ENCODE peak calls at places on chromosomes 7 and 10, in five cellular contexts. One of them, this sample, is unnamed. For H3K36me3 and H3K9me3, the result is how much of the 10 kb centered on the place peaks cover.

GRCh38 chr7:95684037-95684436 is 87.7 kb upstream of the PDK4 start:
- DNase-seq in lung: no peak
- DNase-seq in K562: peak
- DNase-seq in NT2/D1: no peak
- DNase-seq in cardiac muscle cell: peak
- DNase-seq in this sample: no peak

GRCh38 chr10:26430641-26431163 is 7.4 kb upstream of the APBB1IP start:
- DNase-seq in cardiac muscle cell: no peak
- DNase-seq in lung: no peak
- DNase-seq in K562: no peak
- DNase-seq in NT2/D1: no peak
- DNase-seq in this sample: no peak

GRCh38 chr10:24467605-24468004 is 256.1 kb downstream of the ARHGAP21 start:
- DNase-seq in K562: no peak
- DNase-seq in lung: no peak
- DNase-seq in cardiac muscle cell: no peak
- DNase-seq in NT2/D1: no peak
- DNase-seq in this sample: no peak

GRCh38 chr7:47247132-47247531 is 334.8 kb downstream of the TNS3 start:
- DNase-seq in lung: no peak
- DNase-seq in NT2/D1: no peak
- DNase-seq in cardiac muscle cell: no peak
- DNase-seq in K562: no peak
- DNase-seq in this sample: no peak

GRCh38 chr7:98569606-98570337 is 47.3 kb upstream of the NPTX2 start:
- DNase-seq in lung: no peak
- DNase-seq in NT2/D1: no peak
- DNase-seq in K562: no peak
- DNase-seq in cardiac muscle cell: no peak
- DNase-seq in this sample: peak

GRCh38 chr10:125883198-125883597 is 2.1 kb upstream of the DHX32 start:
- DNase-seq in K562: no peak
- DNase-seq in cardiac muscle cell: no peak
- DNase-seq in lung: no peak
- DNase-seq in NT2/D1: no peak
- DNase-seq in this sample: no peak

GRCh38 chr10:4407783-4408182 is 418.2 kb upstream of the AKR1E2 start:
- DNase-seq in cardiac muscle cell: no peak
- DNase-seq in K562: no peak
- DNase-seq in lung: no peak
- DNase-seq in NT2/D1: no peak
- DNase-seq in this sample: no peak

GRCh38 chr10:130463876-130464360 is 327.7 kb downstream of the GLRX3 start:
- DNase-seq in lung: no peak
- DNase-seq in K562: no peak
- DNase-seq in cardiac muscle cell: no peak
- DNase-seq in NT2/D1: no peak
- DNase-seq in this sample: no peak

GRCh38 chr10:119859422-119860258 is 13.0 kb downstream of the MCMBP start:
- DNase-seq in lung: no peak
- DNase-seq in K562: no peak
- DNase-seq in cardiac muscle cell: peak
- DNase-seq in NT2/D1: no peak
- DNase-seq in this sample: no peak

GRCh38 chr10:119761106-119761505 is 35.3 kb downstream of the INPP5F start:
- DNase-seq in NT2/D1: no peak
- DNase-seq in K562: no peak
- DNase-seq in lung: no peak
- DNase-seq in cardiac muscle cell: no peak
- DNase-seq in this sample: no peak

GRCh38 chr7:102045681-102046372 is 228.4 kb downstream of the CUX1 start:
- DNase-seq in NT2/D1: no peak
- DNase-seq in K562: no peak
- DNase-seq in cardiac muscle cell: no peak
- DNase-seq in lung: no peak
- DNase-seq in this sample: no peak

GRCh38 chr7:1734331-1734730 is 64.3 kb downstream of the ELFN1 start:
- DNase-seq in NT2/D1: no peak
- DNase-seq in K562: no peak
- DNase-seq in cardiac muscle cell: no peak
- DNase-seq in lung: no peak
- DNase-seq in this sample: no peak

GRCh38 chr7:48048113-48048512 is 12.8 kb downstream of the C7orf57 start:
- DNase-seq in NT2/D1: no peak
- DNase-seq in K562: no peak
- DNase-seq in lung: no peak
- DNase-seq in cardiac muscle cell: no peak
- DNase-seq in this sample: no peak

GRCh38 chr7:47938574-47939165 is 9.6 kb downstream of the PKD1L1 start:
- DNase-seq in lung: no peak
- DNase-seq in cardiac muscle cell: no peak
- DNase-seq in K562: no peak
- DNase-seq in NT2/D1: no peak
- DNase-seq in this sample: no peak

GRCh38 chr10:88866454-88866853 is 13.6 kb upstream of the STAMBPL1 start:
- DNase-seq in NT2/D1: no peak
- DNase-seq in K562: no peak
- DNase-seq in cardiac muscle cell: no peak
- DNase-seq in lung: no peak
- DNase-seq in this sample: no peak

GRCh38 chr7:75971961-75972763 is 22.2 kb downstream of the TMEM120A start:
- DNase-seq in K562: no peak
- DNase-seq in lung: no peak
- DNase-seq in cardiac muscle cell: peak
- DNase-seq in NT2/D1: no peak
- DNase-seq in this sample: no peak

GRCh38 chr10:102004376-102004775 is 51.6 kb downstream of the ARMH3 start:
- DNase-seq in K562: no peak
- DNase-seq in NT2/D1: no peak
- DNase-seq in cardiac muscle cell: no peak
- DNase-seq in lung: no peak
- DNase-seq in this sample: no peak

GRCh38 chr7:65477326-65477725 is 103.7 kb downstream of the ZNF92 start:
- DNase-seq in lung: no peak
- DNase-seq in cardiac muscle cell: peak
- DNase-seq in K562: peak
- DNase-seq in NT2/D1: peak
- DNase-seq in this sample: peak

GRCh38 chr7:140605337-140605736 is 35.3 kb downstream of the DENND2A start:
- DNase-seq in lung: no peak
- DNase-seq in cardiac muscle cell: no peak
- DNase-seq in K562: no peak
- DNase-seq in NT2/D1: no peak
- DNase-seq in this sample: no peak

GRCh38 chr7:155850001-155850436 is 37.8 kb upstream of the SHH start:
- DNase-seq in K562: no peak
- DNase-seq in cardiac muscle cell: no peak
- DNase-seq in NT2/D1: no peak
- DNase-seq in lung: no peak
- DNase-seq in this sample: no peak

GRCh38 chr10:100360234-100360633 is 13.2 kb downstream of the SCD start:
- DNase-seq in lung: no peak
- DNase-seq in NT2/D1: no peak
- DNase-seq in K562: no peak
- DNase-seq in cardiac muscle cell: no peak
- DNase-seq in this sample: no peak

GRCh38 chr10:126253613-126254002 is 134.7 kb downstream of the ADAM12 start:
- DNase-seq in cardiac muscle cell: no peak
- DNase-seq in K562: no peak
- DNase-seq in lung: no peak
- DNase-seq in NT2/D1: no peak
- DNase-seq in this sample: no peak

GRCh38 chr7:102152672-102153585 is 133.7 kb upstream of the SH2B2 start:
- DNase-seq in cardiac muscle cell: peak
- DNase-seq in NT2/D1: peak
- DNase-seq in K562: no peak
- DNase-seq in lung: peak
- DNase-seq in this sample: peak

GRCh38 chr7:132793474-132793873 is 217.2 kb upstream of the PLXNA4 start:
- DNase-seq in lung: no peak
- DNase-seq in NT2/D1: no peak
- DNase-seq in cardiac muscle cell: no peak
- DNase-seq in K562: no peak
- DNase-seq in this sample: no peak

GRCh38 chr10:76403876-76404275 is 972.5 kb downstream of the LRMDA start:
- DNase-seq in NT2/D1: no peak
- DNase-seq in K562: no peak
- DNase-seq in lung: peak
- DNase-seq in cardiac muscle cell: no peak
- DNase-seq in this sample: no peak

DNA sequence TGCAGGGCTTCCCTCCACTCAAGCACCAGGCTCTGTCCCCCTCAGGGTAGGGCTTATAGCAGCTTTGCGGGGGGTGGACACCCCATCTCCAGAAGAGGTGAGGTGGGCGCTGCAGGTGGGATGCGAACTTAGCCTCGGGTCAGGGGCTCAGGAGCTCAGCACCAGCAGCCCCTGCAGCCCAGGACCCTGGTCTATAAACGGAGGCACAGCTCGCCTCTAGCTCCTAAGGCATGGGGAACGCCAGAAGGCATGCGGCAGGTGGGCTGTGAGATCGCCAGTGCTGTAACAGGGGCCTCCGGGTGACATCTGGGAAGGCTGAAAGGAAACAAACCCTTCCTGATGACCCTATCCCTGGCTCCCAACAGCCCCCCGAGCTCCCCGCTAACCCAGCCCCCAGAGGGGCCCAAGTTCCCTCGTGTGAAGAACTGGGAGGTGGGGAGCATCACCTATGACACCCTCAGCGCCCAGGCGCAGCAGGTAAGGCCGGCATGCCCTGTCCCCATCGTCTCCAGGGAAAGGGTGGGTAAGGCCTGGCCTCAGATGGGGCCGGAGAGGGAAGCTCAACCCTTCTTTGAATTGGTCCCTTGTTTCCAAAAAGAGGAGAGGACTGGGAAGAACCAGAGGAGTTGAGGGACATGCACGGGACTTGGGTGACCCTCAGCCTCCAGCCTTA is 4.2 kb downstream of the NOS3 start:
- DNase-seq in lung: no peak
- DNase-seq in NT2/D1: no peak
- DNase-seq in cardiac muscle cell: no peak
- DNase-seq in K562: no peak
- DNase-seq in this sample: no peak
- H3K4me3 ChIP-seq in lung: peak
- H3K4me3 ChIP-seq in NT2/D1: no peak
- H3K4me3 ChIP-seq in cardiac muscle cell: no peak
- H3K4me3 ChIP-seq in K562: no peak
- H3K4me3 ChIP-seq in this sample: no peak

GRCh38 chr10:1102392-1102791 is 46.2 kb downstream of the WDR37 start:
- DNase-seq in K562: no peak
- DNase-seq in cardiac muscle cell: no peak
- DNase-seq in lung: no peak
- DNase-seq in NT2/D1: no peak
- DNase-seq in this sample: no peak

GRCh38 chr10:1101946-1102345 is 45.8 kb downstream of the WDR37 start:
- DNase-seq in lung: no peak
- DNase-seq in NT2/D1: no peak
- DNase-seq in cardiac muscle cell: no peak
- DNase-seq in K562: no peak
- DNase-seq in this sample: no peak

GRCh38 chr10:1100691-1101368 is 44.6 kb downstream of the WDR37 start:
- DNase-seq in cardiac muscle cell: no peak
- DNase-seq in K562: no peak
- DNase-seq in NT2/D1: no peak
- DNase-seq in lung: no peak
- DNase-seq in this sample: no peak

GRCh38 chr10:1102836-1103235 is 46.7 kb downstream of the WDR37 start:
- DNase-seq in lung: no peak
- DNase-seq in K562: no peak
- DNase-seq in cardiac muscle cell: no peak
- DNase-seq in NT2/D1: no peak
- DNase-seq in this sample: no peak

GRCh38 chr10:1100143-1100542 is 44.0 kb downstream of the WDR37 start:
- DNase-seq in K562: no peak
- DNase-seq in cardiac muscle cell: no peak
- DNase-seq in lung: no peak
- DNase-seq in NT2/D1: no peak
- DNase-seq in this sample: no peak
- H3K36me3 ChIP-seq in K562: half or more
- H3K36me3 ChIP-seq in cardiac muscle cell: under half
- H3K36me3 ChIP-seq in lung: half or more
- H3K36me3 ChIP-seq in NT2/D1: half or more
- H3K36me3 ChIP-seq in this sample: under half

GRCh38 chr7:41114166-41114565 is 588.7 kb downstream of the INHBA start:
- DNase-seq in cardiac muscle cell: no peak
- DNase-seq in NT2/D1: no peak
- DNase-seq in K562: no peak
- DNase-seq in lung: no peak
- DNase-seq in this sample: no peak

GRCh38 chr7:41116337-41116736 is 586.6 kb downstream of the INHBA start:
- DNase-seq in K562: no peak
- DNase-seq in lung: no peak
- DNase-seq in cardiac muscle cell: no peak
- DNase-seq in NT2/D1: no peak
- DNase-seq in this sample: no peak

GRCh38 chr7:41113663-41114062 is 589.2 kb downstream of the INHBA start:
- DNase-seq in NT2/D1: peak
- DNase-seq in lung: no peak
- DNase-seq in K562: no peak
- DNase-seq in cardiac muscle cell: no peak
- DNase-seq in this sample: no peak

GRCh38 chr7:41116817-41117216 is 586.1 kb downstream of the INHBA start:
- DNase-seq in K562: no peak
- DNase-seq in NT2/D1: no peak
- DNase-seq in lung: no peak
- DNase-seq in cardiac muscle cell: no peak
- DNase-seq in this sample: no peak

GRCh38 chr7:41114691-41115090 is 588.2 kb downstream of the INHBA start:
- DNase-seq in K562: no peak
- DNase-seq in lung: no peak
- DNase-seq in NT2/D1: no peak
- DNase-seq in cardiac muscle cell: no peak
- DNase-seq in this sample: no peak
- H3K9me3 ChIP-seq in K562: under half
- H3K9me3 ChIP-seq in lung: under half
- H3K9me3 ChIP-seq in NT2/D1: under half
- H3K9me3 ChIP-seq in cardiac muscle cell: under half
- H3K9me3 ChIP-seq in this sample: under half

DNA sequence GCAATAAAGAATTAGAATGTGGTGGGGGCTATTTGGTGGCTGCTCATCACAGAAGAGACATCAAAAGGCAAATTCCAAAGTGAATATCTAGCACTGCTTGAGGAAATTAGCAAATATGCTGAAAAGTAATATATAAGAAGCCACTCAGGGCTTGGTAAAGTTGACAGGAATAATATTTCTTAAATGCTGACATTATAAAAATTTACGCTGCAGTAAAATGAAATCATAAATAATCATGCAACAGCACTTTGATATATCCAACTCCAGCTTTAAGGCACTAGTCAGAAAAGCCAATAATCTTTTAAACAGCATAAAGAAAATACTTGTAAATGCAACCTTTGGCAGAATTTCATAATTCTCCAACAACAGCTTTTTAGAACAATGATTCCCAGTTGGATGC is 36.9 kb downstream of the DNAJC12 start:
- DNase-seq in cardiac muscle cell: no peak
- DNase-seq in NT2/D1: no peak
- DNase-seq in K562: no peak
- DNase-seq in lung: no peak
- DNase-seq in this sample: no peak
- H3K4me3 ChIP-seq in cardiac muscle cell: no peak
- H3K4me3 ChIP-seq in NT2/D1: no peak
- H3K4me3 ChIP-seq in K562: no peak
- H3K4me3 ChIP-seq in lung: no peak
- H3K4me3 ChIP-seq in this sample: no peak

This sample was measured in HAP-1.